ENCODE peak calls at places on chromosomes 13 and 19, in ten cellular contexts. F is fibroblast of lung, T is heart left ventricle, Q is hepatocyte, B is caudate nucleus, G is SJSA1, M is heart right ventricle, X is cardiac muscle cell, R is stomach, J is breast epithelium. N is an unnamed sample.

GRCh38 chr13:67062160-67062559 is 168.0 kb downstream of the PCDH9 start:
- DNase-seq in X (no peak), J (no peak), G (no peak), R (no peak), B (no peak), M (no peak), T (no peak), Q (no peak), F (peak; percentile 58), N (no peak)

GRCh38 chr19:867301-867793 is 7.9 kb downstream of the CFD start:
- DNase-seq in R (no peak), G (no peak), M (no peak), X (no peak), J (no peak), F (no peak), T (no peak), Q (no peak), B (no peak), N (no peak)

GRCh38 chr19:31378404-31378803 is 29.2 kb upstream of the TSHZ3 start:
- DNase-seq in X (no peak), T (peak; percentile 66), M (no peak), B (no peak), R (no peak), Q (peak; percentile 32), F (peak; percentile 97), J (no peak), G (peak; percentile 73), N (peak; percentile 25)

GRCh38 chr19:10126213-10126639 is 6.5 kb upstream of the EIF3G start:
- DNase-seq in T (no peak), X (no peak), B (no peak), Q (no peak), J (no peak), G (no peak), R (no peak), F (no peak), M (no peak), N (no peak)

GRCh38 chr19:9309974-9310446 is 372 bp upstream of the ZNF699 start:
- DNase-seq in R (peak; percentile 85), X (peak; percentile 96), B (peak; percentile 90), F (peak; percentile 92), T (peak; percentile 95), M (peak; percentile 90), G (peak; percentile 88), J (no peak), Q (peak; percentile 97), N (peak; percentile 90)

GRCh38 chr19:15452111-15453047 is 2.6 kb upstream of the WIZ start:
- DNase-seq in Q (peak; percentile 86), F (peak; percentile 82), B (no peak), R (peak; percentile 91), X (peak; percentile 90), M (peak; percentile 93), G (peak; percentile 82), T (peak; percentile 96), J (peak; percentile 78), N (peak; percentile 96)

GRCh38 chr19:3932931-3933810 is at the start of gene NMRK2:
- DNase-seq in B (no peak), G (no peak), T (peak; percentile 89), M (peak; percentile 49), F (no peak), J (no peak), R (no peak), Q (peak; percentile 51), X (peak; percentile 77), N (no peak)

GRCh38 chr13:97386832-97387486 is 47.0 kb upstream of the RAP2A start:
- DNase-seq in Q (no peak), M (no peak), B (no peak), F (no peak), R (no peak), G (peak; percentile 81), X (no peak), J (no peak), T (peak; percentile 32), N (no peak)

GRCh38 chr13:47147784-47148062 is 250.9 kb upstream of the HTR2A start:
- DNase-seq in T (no peak), M (no peak), R (no peak), B (no peak), X (no peak), F (no peak), G (no peak), Q (no peak), J (no peak), N (no peak)

GRCh38 chr13:47146136-47146535 is 249.3 kb upstream of the HTR2A start:
- DNase-seq in F (peak; percentile 53), R (no peak), M (no peak), Q (no peak), X (no peak), G (no peak), B (no peak), T (no peak), J (no peak), N (no peak)

GRCh38 chr13:47144782-47145181 is 247.9 kb upstream of the HTR2A start:
- DNase-seq in F (no peak), T (no peak), X (no peak), R (no peak), M (no peak), Q (no peak), G (no peak), B (no peak), J (no peak), N (no peak)

GRCh38 chr13:47148543-47148942 is 251.7 kb upstream of the HTR2A start:
- DNase-seq in G (no peak), X (no peak), R (no peak), T (no peak), M (no peak), F (no peak), J (no peak), Q (no peak), B (no peak), N (no peak)

DNA sequence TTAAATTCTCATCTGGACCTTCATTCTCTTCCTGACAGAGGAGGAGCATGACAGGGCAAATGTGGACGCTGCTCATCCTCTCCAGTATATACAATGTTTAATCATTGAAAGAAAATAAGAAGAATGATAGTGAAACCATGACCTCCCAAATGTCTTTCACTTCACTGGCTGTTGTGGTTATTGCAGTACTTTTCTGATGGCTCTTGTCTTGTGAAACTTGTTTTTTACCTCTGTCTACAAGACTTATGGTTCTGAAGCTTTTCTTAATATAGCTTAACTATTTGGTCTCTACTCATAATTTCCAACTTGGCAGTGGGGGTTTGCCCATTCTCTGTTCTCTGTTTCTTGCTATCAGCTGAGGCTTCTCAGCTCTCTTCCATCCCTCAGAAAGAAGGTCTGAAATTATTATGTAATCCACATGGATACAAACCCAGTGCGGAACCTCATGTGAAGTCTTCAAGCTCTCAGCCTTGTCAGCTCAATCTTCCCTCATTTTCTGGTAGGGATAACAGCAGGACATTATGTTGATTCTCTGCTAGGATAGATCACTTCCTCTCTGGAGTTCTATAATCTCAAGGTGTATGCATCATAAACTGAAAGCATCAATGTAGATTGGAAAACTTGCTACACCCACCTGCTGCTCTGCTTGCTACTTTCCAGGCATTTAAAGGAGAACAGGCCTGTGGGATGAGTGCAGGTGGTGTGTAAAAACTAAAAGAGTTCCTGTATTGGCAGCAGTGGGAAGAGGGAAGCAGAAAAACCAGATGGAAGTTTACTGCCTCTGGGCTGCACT is 250.3 kb upstream of the HTR2A start:
- DNase-seq in J (no peak), B (no peak), X (no peak), Q (no peak), R (no peak), T (no peak), F (no peak), M (no peak), G (no peak), N (no peak)
- H3K27ac ChIP-seq in J (no peak overlapping the region), B (no peak overlapping the region), X (no peak overlapping the region), Q (no peak overlapping the region), R (no peak overlapping the region), T (no peak overlapping the region), F (no peak overlapping the region), M (no peak overlapping the region), G (no peak overlapping the region), N (no peak overlapping the region)

GRCh38 chr13:49259586-49259985 is 11.9 kb downstream of the CDADC1 start:
- DNase-seq in M (no peak), T (no peak), B (no peak), J (no peak), X (no peak), G (no peak), Q (no peak), R (no peak), F (no peak), N (no peak)

GRCh38 chr13:49253997-49254396 is 6.3 kb downstream of the CDADC1 start:
- DNase-seq in X (no peak), T (no peak), G (no peak), B (no peak), R (no peak), F (no peak), J (no peak), M (no peak), Q (no peak), N (no peak)

GRCh38 chr13:49256841-49257240 is 9.1 kb downstream of the CDADC1 start:
- DNase-seq in R (no peak), G (no peak), T (no peak), B (no peak), J (no peak), Q (no peak), M (no peak), F (peak; percentile 50), X (no peak), N (no peak)

GRCh38 chr13:49262634-49263033 is 14.9 kb downstream of the CDADC1 start:
- DNase-seq in M (no peak), T (no peak), X (no peak), R (no peak), G (no peak), B (no peak), F (no peak), Q (no peak), J (no peak), N (no peak)

GRCh38 chr13:49258097-49258796 is 10.5 kb downstream of the CDADC1 start:
- DNase-seq in J (no peak), R (no peak), G (no peak), F (no peak), Q (no peak), M (no peak), T (no peak), X (no peak), B (no peak), N (no peak)
- H3K27ac ChIP-seq in J (no peak overlapping the region), R (peak overlapping the region; percentile 19), G (peak overlapping the region; percentile 10), F (peak overlapping the region; percentile 57), Q (no peak overlapping the region), M (peak overlapping the region; percentile 6), T (no peak overlapping the region), X (no peak overlapping the region), B (no peak overlapping the region), N (no peak overlapping the region)

GRCh38 chr19:5143471-5144411 is 174.8 kb downstream of the KDM4B start:
- DNase-seq in X (no peak), B (no peak), T (peak; percentile 25), M (peak; percentile 10), J (no peak), G (no peak), Q (no peak), F (no peak), R (no peak), N (no peak)

GRCh38 chr19:5142725-5143097 is 173.8 kb downstream of the KDM4B start:
- DNase-seq in X (no peak), F (no peak), Q (no peak), B (no peak), T (no peak), G (no peak), M (peak; percentile 5), R (no peak), J (no peak), N (no peak)

GRCh38 chr19:5141926-5142724 is 173.2 kb downstream of the KDM4B start:
- DNase-seq in Q (no peak), F (no peak), R (no peak), J (no peak), B (no peak), T (peak; percentile 23), G (no peak), M (peak; percentile 9), X (no peak), N (no peak)

GRCh38 chr19:5138606-5139594 is 170.0 kb downstream of the KDM4B start:
- DNase-seq in X (no peak), J (no peak), Q (no peak), M (peak; percentile 57), R (peak; percentile 56), B (no peak), G (peak; percentile 69), F (peak; percentile 20), T (peak; percentile 52), N (no peak)

GRCh38 chr19:5141278-5141925 is 172.5 kb downstream of the KDM4B start:
- DNase-seq in T (peak; percentile 16), B (no peak), R (no peak), G (no peak), F (no peak), J (no peak), M (peak; percentile 8), X (no peak), Q (no peak), N (peak; percentile 41)
- H3K27ac ChIP-seq in T (no peak overlapping the region), B (no peak overlapping the region), R (no peak overlapping the region), G (no peak overlapping the region), F (no peak overlapping the region), J (no peak overlapping the region), M (no peak overlapping the region), X (no peak overlapping the region), Q (no peak overlapping the region), N (no peak overlapping the region)

DNA sequence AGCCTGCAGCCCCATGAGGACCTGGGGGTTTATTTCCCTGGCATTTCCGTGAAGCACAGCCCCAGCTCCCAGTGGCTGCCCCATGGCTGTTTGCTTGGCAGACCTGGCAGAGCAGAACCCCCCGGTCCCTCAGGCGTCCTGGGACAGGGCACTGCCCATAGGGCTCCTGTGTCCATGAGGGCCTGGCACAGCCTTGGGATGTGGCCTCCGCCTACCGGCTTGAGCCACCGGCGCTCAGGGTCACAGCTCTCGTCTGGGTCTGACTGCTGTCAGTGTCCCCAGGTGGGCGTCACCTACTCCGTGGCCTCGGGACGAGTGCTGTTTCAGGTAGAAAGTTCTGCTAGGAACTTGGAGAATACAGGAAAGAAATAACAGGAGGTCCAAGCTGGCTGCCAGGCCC is 52.8 kb downstream of the MYO9B start:
- DNase-seq in F (no peak), T (no peak), X (no peak), G (no peak), R (no peak), B (no peak), Q (no peak), J (no peak), M (no peak), N (no peak)
- H3K27ac ChIP-seq in F (no peak overlapping the region), T (no peak overlapping the region), X (no peak overlapping the region), G (no peak overlapping the region), R (no peak overlapping the region), B (no peak overlapping the region), Q (no peak overlapping the region), J (no peak overlapping the region), M (no peak overlapping the region), N (peak overlapping the region; percentile 56)